ENCODE peak calls at places on chromosomes 3 and 15, in five cellular contexts. H is GM12892, D is IMR-90, U is ovary, P is prostate gland. K is an unnamed sample.

GRCh38 chr15:39287322-39288195 is 293.3 kb upstream of the THBS1 start:
- DNase-seq in H (no peak), P (no peak), D (peak; percentile 73), U (no peak), K (no peak)

GRCh38 chr3:168249539-168250414 is 154.1 kb upstream of the GOLIM4 start:
- DNase-seq in D (peak; percentile 63), H (peak; percentile 52), U (peak; percentile 14), P (peak; percentile 57), K (peak; percentile 64)

GRCh38 chr15:40696228-40696627 is 1.3 kb downstream of the RAD51 start:
- DNase-seq in D (no peak), U (no peak), P (no peak), H (no peak), K (no peak)

GRCh38 chr3:127938800-127939199 is 23.8 kb downstream of the KBTBD12 start:
- DNase-seq in U (no peak), D (no peak), P (no peak), H (no peak), K (no peak)

GRCh38 chr3:188282871-188283270 is 128.9 kb downstream of the LPP start:
- DNase-seq in U (no peak), P (no peak), D (no peak), H (no peak), K (no peak)

GRCh38 chr3:10888523-10889081 is 72.6 kb downstream of the SLC6A11 start:
- DNase-seq in H (no peak), P (no peak), D (no peak), U (no peak), K (no peak)

GRCh38 chr15:79028411-79028964 is 62.1 kb downstream of the RASGRF1 start:
- DNase-seq in D (peak; percentile 20), U (no peak), P (no peak), H (no peak), K (peak; percentile 26)

GRCh38 chr3:189353318-189353958 is 181.7 kb downstream of the TPRG1 start:
- DNase-seq in U (no peak), P (no peak), D (no peak), H (no peak), K (no peak)

GRCh38 chr3:124845406-124845805 is 41.8 kb downstream of the ITGB5 start:
- DNase-seq in P (no peak), H (no peak), U (peak; percentile 53), D (peak; percentile 90), K (peak; percentile 72)

GRCh38 chr3:129592362-129593150 is 13.9 kb downstream of the PLXND1 start:
- DNase-seq in H (no peak), P (no peak), D (no peak), U (peak; percentile 74), K (peak; percentile 57)

GRCh38 chr3:117761992-117762944 is 1052.7 kb downstream of the TUSC7 start:
- DNase-seq in H (no peak), D (no peak), P (peak; percentile 6), U (no peak), K (no peak)

GRCh38 chr3:113158210-113158609 is 53.1 kb upstream of the BOC start:
- DNase-seq in H (no peak), D (no peak), U (no peak), P (no peak), K (no peak)

GRCh38 chr3:171646357-171647133 is 163.7 kb downstream of the PLD1 start:
- DNase-seq in U (no peak), H (no peak), P (no peak), D (peak; percentile 80), K (no peak)

GRCh38 chr3:112111785-112112402 is 21.2 kb downstream of the GCSAM start:
- DNase-seq in H (no peak), U (no peak), D (peak; percentile 77), P (peak; percentile 66), K (peak; percentile 60)

GRCh38 chr3:38361496-38361895 is 14.9 kb downstream of the XYLB start:
- DNase-seq in H (no peak), D (no peak), U (no peak), P (no peak), K (no peak)

GRCh38 chr15:40911139-40911538 is 16.9 kb downstream of the VPS18 start:
- DNase-seq in D (no peak), H (no peak), P (no peak), U (no peak), K (no peak)

GRCh38 chr15:88610756-88611231 is 10.3 kb upstream of the AEN start:
- DNase-seq in U (no peak), D (peak; percentile 13), H (no peak), P (no peak), K (no peak)

GRCh38 chr15:22980189-22981136 is at the start of gene CYFIP1:
- DNase-seq in U (peak; percentile 86), D (peak; percentile 83), P (peak; percentile 81), H (peak; percentile 68), K (peak; percentile 90)

GRCh38 chr3:194135516-194135805 is 487 bp upstream of the HES1 start:
- DNase-seq in P (no peak), U (no peak), D (no peak), H (no peak), K (no peak)

GRCh38 chr3:120438971-120439370 is 11.8 kb downstream of the FSTL1 start:
- DNase-seq in U (peak; percentile 67), H (no peak), P (peak; percentile 65), D (peak; percentile 93), K (peak; percentile 56)

GRCh38 chr3:13714251-13714916 is 165.5 kb downstream of the FBLN2 start:
- DNase-seq in P (peak; percentile 1), H (no peak), U (no peak), D (no peak), K (no peak)

GRCh38 chr3:11195721-11196332 is 41.5 kb downstream of the HRH1 start:
- DNase-seq in D (peak; percentile 56), U (no peak), H (no peak), P (no peak), K (no peak)

GRCh38 chr3:38646630-38647029 is 2.9 kb downstream of the SCN5A start:
- DNase-seq in D (peak; percentile 34), U (no peak), H (no peak), P (no peak), K (no peak)

GRCh38 chr3:20096135-20096685 is 56.0 kb downstream of the KAT2B start:
- DNase-seq in U (no peak), D (peak; percentile 20), P (no peak), H (no peak), K (no peak)

GRCh38 chr3:127987309-127987995 is 64.8 kb upstream of the SEC61A1 start:
- DNase-seq in D (no peak), P (no peak), H (no peak), U (no peak), K (no peak)

DNA sequence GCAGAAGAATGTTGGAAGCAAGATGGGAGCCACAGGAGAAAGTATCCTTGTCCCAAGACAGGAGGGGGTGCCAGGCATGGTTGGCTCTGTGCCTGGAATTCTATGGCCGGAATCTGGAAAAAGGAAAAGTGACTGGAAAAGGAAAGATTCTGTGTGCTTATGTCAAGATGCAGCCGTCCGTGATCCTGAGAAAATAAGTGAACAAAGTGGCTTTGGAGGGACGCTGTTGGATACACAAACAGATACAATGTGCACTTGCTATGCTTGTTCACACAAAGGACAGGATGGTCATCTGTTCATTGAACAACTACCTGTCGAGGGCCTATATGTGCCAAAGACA is 28.4 kb upstream of the MUC20 start:
- DNase-seq in D (no peak), H (no peak), P (no peak), U (peak; percentile 45), K (no peak)
- TF ChIP-seq POLR2A in D (no peak), H (no peak), P (no peak), U (no peak), K (no peak)

GRCh38 chr3:170356596-170357175 is 829 bp upstream of the SKIL start:
- DNase-seq in H (peak; percentile 38), U (peak; percentile 89), P (peak; percentile 83), D (peak; percentile 74), K (peak; percentile 89)
- TF ChIP-seq POLR2A in H (peak; percentile 67), U (no peak), P (no peak), D (peak; percentile 75), K (peak; percentile 66)

DNA sequence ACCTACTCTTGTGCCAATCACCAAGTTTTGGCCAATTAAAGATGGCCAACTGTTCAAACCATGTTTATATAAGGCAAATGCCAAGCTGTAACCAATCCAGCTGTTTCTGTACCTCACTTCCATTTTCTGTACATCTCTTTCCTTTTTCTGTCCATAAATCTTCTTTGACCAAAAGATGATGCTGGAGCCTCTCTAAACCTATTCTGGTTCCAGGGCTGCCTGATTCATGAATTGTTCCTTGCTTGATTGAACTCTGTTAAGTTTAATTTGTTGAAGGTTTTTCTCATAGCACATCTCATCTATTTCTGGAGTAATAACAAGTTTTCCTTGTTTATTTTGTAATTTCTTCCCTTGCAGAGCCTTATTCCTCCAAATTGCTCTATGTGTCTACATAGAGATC is 115.3 kb upstream of the SMAD3 start:
- DNase-seq in H (no peak), P (no peak), U (no peak), D (no peak), K (no peak)
- TF ChIP-seq POLR2A in H (no peak), P (no peak), U (no peak), D (no peak), K (no peak)

DNA sequence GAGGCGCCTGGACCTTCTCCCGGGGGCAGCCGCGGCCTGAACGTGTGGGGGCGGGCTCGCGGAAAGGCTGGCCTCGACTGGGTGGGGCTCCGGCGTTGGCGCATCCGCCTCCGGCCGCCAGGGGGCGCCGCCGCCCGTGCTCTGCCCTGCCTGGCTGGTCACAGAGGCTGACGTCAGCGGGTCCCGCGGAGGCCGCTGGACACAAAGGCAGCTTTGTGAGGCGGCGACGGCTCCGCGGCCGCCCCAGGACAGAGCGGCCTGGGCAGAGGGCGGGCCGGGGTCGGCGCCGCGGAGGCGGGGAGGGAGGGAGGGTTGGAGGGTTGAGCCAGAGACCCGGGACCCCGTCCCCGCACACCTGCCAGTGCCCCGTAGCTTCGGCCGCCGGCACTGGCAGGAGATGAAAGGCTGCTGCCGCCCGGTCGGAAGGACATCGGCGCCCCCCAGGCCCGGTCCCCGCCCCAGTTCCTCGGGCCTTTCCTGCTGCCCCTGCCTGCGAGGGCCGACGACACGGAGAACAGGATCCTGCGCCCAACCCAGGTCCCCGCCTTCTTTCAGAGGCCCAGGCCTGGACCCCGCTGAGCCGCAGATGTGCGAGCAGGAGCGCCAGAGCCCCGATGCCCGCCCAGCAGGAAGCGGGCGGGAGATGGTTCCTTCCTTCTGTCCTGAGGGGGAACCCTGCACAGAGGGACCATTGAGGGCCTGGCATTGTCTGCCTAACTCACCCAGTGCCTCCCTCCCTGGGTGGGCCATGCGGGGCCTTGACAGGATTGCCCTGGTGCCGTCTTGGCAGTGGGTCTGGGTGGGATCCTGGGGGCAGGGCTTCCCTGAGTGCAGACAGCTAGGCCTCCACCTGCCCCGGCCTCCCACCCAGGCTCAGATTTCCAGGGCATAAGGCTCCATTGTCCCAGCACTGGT is 8.7 kb upstream of the SEMA3B start:
- DNase-seq in D (peak; percentile 86), H (peak; percentile 100), P (peak; percentile 89), U (peak; percentile 96), K (peak; percentile 95)
- TF ChIP-seq POLR2A in D (peak; percentile 77), H (peak; percentile 71), P (peak; percentile 69), U (peak; percentile 92), K (peak; percentile 68)